ENCODE peak calls at places on chromosomes 16 and 17, in six cellular contexts. E is left ventricle myocardium superior; K is non-pigmented ciliary epithelial cell; I is activated CD8-positive, alpha-beta T cell treated with anti-CD3 and anti-CD28 coated beads, Interleukin-2, amount 10 ng/mL, durations not matched to agents 7 days and 5 days; G is T-helper 17 cell; S is stimulated activated naive CD8-positive, alpha-beta T cell treated with anti-CD3 and anti-CD28 coated beads, Interleukin-15, Interleukin-2, amounts not matched to agents 100 U/mL and 50 U/mL, for 24 hours. L is an unnamed sample.

GRCh38 chr16:9225527-9226316 is 134.3 kb downstream of the HAPSTR1 start:
- DNase-seq in E (no peak), K (no peak), I (no peak), G (no peak), S (peak; percentile 6), L (no peak)

GRCh38 chr16:85602831-85603755 is 10.0 kb upstream of the GSE1 start:
- DNase-seq in E (peak; percentile 39), K (no peak), I (no peak), G (no peak), S (no peak), L (peak; percentile 77)

GRCh38 chr16:49474741-49475140 is 101.1 kb downstream of the C16orf78 start:
- DNase-seq in E (no peak), K (no peak), I (no peak), G (no peak), S (no peak), L (no peak)

GRCh38 chr17:61568219-61569072 is 22.6 kb downstream of the NACA2 start:
- DNase-seq in E (no peak), K (no peak), I (no peak), G (no peak), S (no peak), L (no peak)

GRCh38 chr17:50420419-50421112 is 5.5 kb upstream of the ACSF2 start:
- DNase-seq in E (no peak), K (no peak), I (no peak), G (no peak), S (no peak), L (no peak)

GRCh38 chr16:12818331-12818730 is 14.6 kb upstream of the CPPED1 start:
- DNase-seq in E (no peak), K (no peak), I (no peak), G (no peak), S (no peak), L (no peak)

GRCh38 chr16:66578596-66579531 is at the start of gene CMTM2:
- DNase-seq in E (peak; percentile 44), K (no peak), I (no peak), G (no peak), S (peak; percentile 30), L (no peak)

GRCh38 chr17:55612691-55613141 is 101.5 kb upstream of the SMIM36 start:
- DNase-seq in E (no peak), K (no peak), I (no peak), G (no peak), S (no peak), L (no peak)

GRCh38 chr16:53216798-53217197 is 162.0 kb downstream of the CHD9 start:
- DNase-seq in E (no peak), K (no peak), I (no peak), G (no peak), S (no peak), L (no peak)

GRCh38 chr17:44464037-44464436 is 39.2 kb downstream of the GPATCH8 start:
- DNase-seq in E (no peak), K (peak; percentile 11), I (no peak), G (no peak), S (no peak), L (no peak)

GRCh38 chr17:41404024-41404651 is 6.7 kb upstream of the KRT31 start:
- DNase-seq in E (no peak), K (peak; percentile 93), I (peak; percentile 24), G (no peak), S (peak; percentile 56), L (peak; percentile 75)

GRCh38 chr17:40510328-40510648 is 8.9 kb upstream of the TNS4 start:
- DNase-seq in E (no peak), K (no peak), I (no peak), G (no peak), S (no peak), L (no peak)

GRCh38 chr17:66633322-66633965 is 201.5 kb upstream of the CACNG5 start:
- DNase-seq in E (no peak), K (peak; percentile 24), I (peak; percentile 70), G (no peak), S (peak; percentile 58), L (no peak)

GRCh38 chr17:79389896-79390295 is 221.0 kb downstream of the RBFOX3 start:
- DNase-seq in E (no peak), K (no peak), I (no peak), G (no peak), S (no peak), L (no peak)

GRCh38 chr16:11175106-11175795 is 80.8 kb downstream of the SOCS1 start:
- DNase-seq in E (no peak), K (no peak), I (no peak), G (no peak), S (no peak), L (peak; percentile 66)